ENCODE peak calls at places on chromosome 19, in nine cellular contexts. Q is psoas muscle, X is hypothalamus, V is LoVo, F is DMS79, L is kidney glomerular epithelial cell, N is retinal pigment epithelial cell, M is PC-9, W is SW480. R is an unnamed sample.

GRCh38 chr19:42471554-42472249 is 29.0 kb upstream of the CXCL17 start:
- DNase-seq in Q (no peak), X (no peak), V (no peak), F (no peak), L (no peak), N (no peak), M (peak), W (no peak), R (no peak)

GRCh38 chr19:11479470-11480080 is 1.3 kb downstream of the ELAVL3 start:
- DNase-seq in Q (no peak), X (peak), V (peak), F (peak), L (no peak), N (no peak), M (no peak), W (peak), R (no peak)

GRCh38 chr19:44954649-44955499 is at the start of gene CLPTM1:
- DNase-seq in Q (peak), X (peak), V (peak), F (peak), L (peak), N (peak), M (peak), W (peak), R (peak)

GRCh38 chr19:35124098-35125060 is 8.8 kb downstream of the FXYD3 start:
- DNase-seq in Q (peak), X (peak), V (peak), F (peak), L (peak), N (no peak), M (peak), W (peak), R (no peak)

GRCh38 chr19:7596191-7596937 is 701 bp downstream of the CAMSAP3 start:
- DNase-seq in Q (no peak), X (no peak), V (no peak), F (no peak), L (no peak), N (no peak), M (no peak), W (no peak), R (no peak)

GRCh38 chr19:42023121-42023942 is 29.3 kb upstream of the ATP1A3 start:
- DNase-seq in Q (no peak), X (no peak), V (no peak), F (no peak), L (no peak), N (no peak), M (peak), W (peak), R (no peak)

GRCh38 chr19:41299046-41299754 is 10.8 kb upstream of the CCDC97 start:
- DNase-seq in Q (peak), X (no peak), V (no peak), F (no peak), L (no peak), N (no peak), M (no peak), W (no peak), R (no peak)

GRCh38 chr19:45883881-45884681 is 1.9 kb downstream of the IRF2BP1 start:
- DNase-seq in Q (no peak), X (no peak), V (no peak), F (no peak), L (no peak), N (no peak), M (no peak), W (no peak), R (no peak)

GRCh38 chr19:41226053-41226873 is 7.2 kb downstream of the AXL start:
- DNase-seq in Q (peak), X (peak), V (peak), F (no peak), L (peak), N (peak), M (peak), W (peak), R (no peak)

GRCh38 chr19:40472516-40472915 is 5.7 kb downstream of the SPTBN4 start:
- DNase-seq in Q (no peak), X (no peak), V (no peak), F (no peak), L (no peak), N (no peak), M (no peak), W (no peak), R (no peak)

GRCh38 chr19:18672606-18673337 is 10.7 kb upstream of the CRTC1 start:
- DNase-seq in Q (peak), X (peak), V (no peak), F (no peak), L (no peak), N (no peak), M (no peak), W (no peak), R (no peak)

GRCh38 chr19:4571305-4571917 is 11.9 kb upstream of the SEMA6B start:
- DNase-seq in Q (no peak), X (no peak), V (no peak), F (no peak), L (no peak), N (no peak), M (no peak), W (no peak), R (no peak)

GRCh38 chr19:35977446-35978222 is 17.4 kb upstream of the SDHAF1 start:
- DNase-seq in Q (no peak), X (no peak), V (no peak), F (no peak), L (no peak), N (no peak), M (no peak), W (peak), R (no peak)

GRCh38 chr19:43078311-43078710 is 4.2 kb downstream of the PSG2 start:
- DNase-seq in Q (no peak), X (no peak), V (no peak), F (no peak), L (no peak), N (peak), M (peak), W (no peak), R (no peak)

GRCh38 chr19:3653865-3654513 is 27.4 kb upstream of the CACTIN start:
- DNase-seq in Q (no peak), X (no peak), V (no peak), F (no peak), L (no peak), N (no peak), M (no peak), W (no peak), R (no peak)

GRCh38 chr19:17949956-17950309 is 17.0 kb upstream of the KCNN1 start:
- DNase-seq in Q (no peak), X (no peak), V (no peak), F (peak), L (no peak), N (no peak), M (no peak), W (peak), R (no peak)

R was measured in epithelial cell of proximal tubule.